ENCODE peak calls at places on chromosomes 16 and 17, in six cellular contexts. M is GM12878, C is GM23338, N is K562, U is HepG2, I is H1. V is an unnamed sample.

GRCh38 chr16:54050281-54051210 is 236.0 kb downstream of the IRX3 start:
- DNase-seq in I (no peak), N (no peak), C (peak), U (no peak), M (no peak), V (no peak)

GRCh38 chr17:63332286-63332685 is 113.8 kb downstream of the CYB561 start:
- DNase-seq in U (no peak), I (no peak), C (no peak), M (no peak), N (no peak), V (no peak)

GRCh38 chr17:81329279-81329926 is 34.3 kb upstream of the SLC38A10 start:
- DNase-seq in M (no peak), I (no peak), U (peak), N (peak), C (peak), V (peak)

GRCh38 chr16:9370071-9370491 is 278.6 kb downstream of the HAPSTR1 start:
- DNase-seq in I (no peak), M (no peak), N (no peak), C (peak), U (no peak), V (no peak)

GRCh38 chr17:82787081-82787848 is 35.4 kb downstream of the TBCD start:
- DNase-seq in I (no peak), M (no peak), C (no peak), U (no peak), N (no peak), V (no peak)

GRCh38 chr17:57559226-57559625 is 185.9 kb downstream of the CCDC182 start:
- DNase-seq in M (no peak), N (no peak), U (no peak), C (no peak), I (no peak), V (no peak)

GRCh38 chr16:22692916-22693646 is 120.9 kb upstream of the HS3ST2 start:
- DNase-seq in N (no peak), C (no peak), U (no peak), I (no peak), M (no peak), V (no peak)

GRCh38 chr16:27918755-27919154 is 144.8 kb downstream of the GSG1L start:
- DNase-seq in N (no peak), U (no peak), I (no peak), M (no peak), C (peak), V (no peak)

GRCh38 chr16:46573008-46573833 is 48.0 kb downstream of the SHCBP1 start:
- DNase-seq in M (no peak), N (peak), U (peak), C (no peak), I (no peak), V (no peak)

GRCh38 chr17:69508814-69509213 is 94.3 kb downstream of the MAP2K6 start:
- DNase-seq in M (no peak), C (no peak), U (no peak), N (no peak), I (no peak), V (no peak)

GRCh38 chr17:48497103-48497502 is 33.7 kb downstream of the HOXB1 start:
- DNase-seq in N (no peak), M (no peak), I (no peak), C (no peak), U (no peak), V (no peak)
- TF ChIP-seq CREB1 in N (no peak), M (no peak), I (no peak), C (no peak), U (no peak), V (no peak)

GRCh38 chr17:19590912-19591551 is 57.4 kb downstream of the SLC47A1 start:
- DNase-seq in M (no peak), I (no peak), U (peak), C (peak), N (no peak), V (peak)
- TF ChIP-seq CREB1 in M (no peak), I (no peak), U (no peak), C (no peak), N (no peak), V (no peak)

GRCh38 chr17:41920580-41920955 is 1.8 kb upstream of the ACLY start:
- DNase-seq in I (no peak), N (no peak), C (no peak), M (no peak), U (no peak), V (no peak)

GRCh38 chr17:41917957-41918391 is 777 bp downstream of the ACLY start:
- DNase-seq in U (no peak), I (no peak), N (peak), M (no peak), C (peak), V (peak)

GRCh38 chr17:41918392-41919164 is at the start of gene ACLY:
- DNase-seq in N (peak), U (peak), C (peak), I (peak), M (no peak), V (peak)

GRCh38 chr17:41919165-41919817 is 540 bp upstream of the ACLY start:
- DNase-seq in I (no peak), M (peak), U (peak), C (peak), N (no peak), V (peak)

DNA sequence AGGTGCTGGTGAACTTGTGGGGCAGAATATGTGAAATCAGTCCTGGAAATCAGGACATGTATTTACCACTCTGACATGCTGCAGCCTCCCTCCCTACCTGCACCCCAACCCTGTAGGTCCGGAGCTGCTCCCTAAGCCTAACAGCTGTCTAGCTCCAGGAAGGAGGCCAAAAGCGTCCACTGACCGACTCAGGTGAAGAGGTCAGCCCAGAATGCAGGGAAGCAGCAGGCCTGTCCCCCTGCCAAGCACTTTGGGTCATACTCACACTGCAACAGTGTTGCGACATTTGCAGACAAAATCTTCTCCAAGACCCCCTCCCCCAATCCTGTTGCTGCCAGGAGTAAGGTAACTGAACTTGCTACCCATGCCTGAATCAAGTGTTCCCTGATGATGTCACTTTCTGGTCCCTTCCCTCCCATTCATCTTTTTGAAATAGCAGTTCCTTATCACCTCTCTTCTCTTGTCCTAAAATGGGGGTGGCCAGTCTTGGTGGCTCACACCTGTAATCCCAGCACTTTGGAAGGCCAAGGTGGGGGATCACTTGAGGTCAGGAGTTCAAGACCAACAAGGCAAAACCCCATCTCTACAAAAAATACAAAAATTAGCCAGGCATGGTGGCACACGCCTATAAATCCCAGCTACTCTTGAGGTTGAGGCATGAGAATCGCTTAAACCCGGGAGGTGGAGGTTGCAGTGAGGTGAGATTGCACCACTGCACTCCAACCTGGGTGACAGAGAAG is 1.3 kb upstream of the ACLY start:
- DNase-seq in U (no peak), C (peak), N (peak), I (no peak), M (no peak), V (peak)
- TF ChIP-seq CREB1 in U (no peak), C (no peak), N (no peak), I (no peak), M (no peak), V (no peak)

GRCh38 chr17:78716814-78717393 is 65.2 kb downstream of the CYTH1 start:
- DNase-seq in C (peak), M (no peak), N (no peak), I (no peak), U (no peak), V (no peak)
- TF ChIP-seq CREB1 in C (no peak), M (peak), N (no peak), I (no peak), U (no peak), V (no peak)

DNA sequence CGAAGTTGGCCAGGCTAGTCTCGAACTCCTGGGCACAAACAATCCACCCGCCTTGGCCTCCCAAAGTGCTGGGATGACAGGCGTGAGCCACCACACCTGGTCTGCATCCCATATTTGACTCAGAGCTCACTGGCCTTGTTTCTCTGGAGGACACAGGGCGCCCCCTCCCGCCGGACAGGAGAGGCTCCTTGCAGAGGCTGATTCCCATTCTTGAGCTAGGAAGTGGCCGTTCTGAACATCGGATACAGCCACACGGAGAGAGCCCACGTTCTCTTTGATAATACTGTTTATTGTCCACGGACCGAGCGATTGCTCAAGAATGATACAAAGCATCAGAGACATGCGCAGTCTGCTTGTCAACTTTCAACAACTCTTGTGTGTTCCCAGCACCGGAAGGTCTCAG is 12.1 kb upstream of the USP36 start:
- DNase-seq in M (no peak), U (peak), C (peak), I (no peak), N (peak), V (peak)
- TF ChIP-seq CREB1 in M (no peak), U (no peak), C (no peak), I (no peak), N (no peak), V (no peak)

GRCh38 chr17:67390646-67391480 is 13.8 kb downstream of the PITPNC1 start:
- DNase-seq in U (peak), M (peak), I (no peak), C (no peak), N (no peak), V (no peak)
- TF ChIP-seq CREB1 in U (no peak), M (peak), I (no peak), C (no peak), N (no peak), V (no peak)

GRCh38 chr17:16285646-16286008 is 67.6 kb downstream of the CENPV start:
- DNase-seq in C (no peak), N (no peak), I (no peak), U (no peak), M (no peak), V (peak)

GRCh38 chr17:16286009-16286946 is 67.0 kb downstream of the CENPV start:
- DNase-seq in M (peak), I (peak), N (peak), U (peak), C (peak), V (no peak)

GRCh38 chr17:16286947-16287562 is 66.2 kb downstream of the CENPV start:
- DNase-seq in I (no peak), U (no peak), N (peak), C (peak), M (peak), V (peak)

GRCh38 chr17:16287563-16288027 is 65.7 kb downstream of the CENPV start:
- DNase-seq in U (peak), C (no peak), N (peak), I (no peak), M (peak), V (no peak)

GRCh38 chr17:16288860-16289571 is 64.3 kb downstream of the CENPV start:
- DNase-seq in M (no peak), I (no peak), N (no peak), U (peak), C (no peak), V (no peak)
- TF ChIP-seq CREB1 in M (no peak), I (no peak), N (no peak), U (no peak), C (no peak), V (no peak)